ENCODE peak calls at places on chromosome 9, in five cellular contexts. X is T-helper 17 cell, C is T follicular helper cell, K is hippocampal formation, J is NCI-H69. I is an unnamed sample.

GRCh38 chr9:105205787-105206511 is 38.5 kb upstream of the SLC44A1 start:
- DNase-seq in J (no peak), K (peak; percentile 20), X (no peak), C (no peak), I (no peak)

GRCh38 chr9:76943071-76943470 is 37.2 kb upstream of the PRUNE2 start:
- DNase-seq in J (no peak), K (no peak), X (no peak), C (no peak), I (no peak)

GRCh38 chr9:131999692-132000551 is 79.7 kb downstream of the MED27 start:
- DNase-seq in X (no peak), K (no peak), J (no peak), C (no peak), I (no peak)

GRCh38 chr9:106467113-106467846 is 395.7 kb upstream of the ZNF462 start:
- DNase-seq in C (no peak), K (no peak), X (no peak), J (no peak), I (no peak)

GRCh38 chr9:28563612-28564011 is 990.3 kb upstream of the C9orf72 start:
- DNase-seq in X (no peak), C (no peak), J (no peak), K (no peak), I (no peak)

GRCh38 chr9:134283111-134283515 is 43.1 kb upstream of the RXRA start:
- DNase-seq in X (no peak), K (peak; percentile 61), C (no peak), J (peak; percentile 59), I (no peak)

GRCh38 chr9:5626727-5627634 is 1.9 kb upstream of the RIC1 start:
- DNase-seq in C (peak; percentile 33), K (peak; percentile 39), X (no peak), J (peak; percentile 58), I (no peak)

GRCh38 chr9:13139641-13140171 is 139.8 kb downstream of the MPDZ start:
- DNase-seq in X (no peak), J (no peak), K (peak; percentile 49), C (no peak), I (no peak)

GRCh38 chr9:6552033-6552737 is 93.3 kb downstream of the GLDC start:
- DNase-seq in J (peak; percentile 98), K (no peak), X (no peak), C (no peak), I (no peak)

GRCh38 chr9:78030553-78031270 is 899 bp downstream of the GNAQ start:
- DNase-seq in K (peak; percentile 62), J (peak; percentile 91), C (peak; percentile 20), X (peak; percentile 44), I (no peak)

GRCh38 chr9:98062161-98062560 is 5.6 kb downstream of the NANS start:
- DNase-seq in K (no peak), J (no peak), C (no peak), X (no peak), I (no peak)

I was measured in activated CD8-positive, alpha-beta memory T cell treated with anti-CD3 and anti-CD28 coated beads for 4 hours.